ENCODE peak calls at places on chromosomes 12 and 14, in five cellular contexts. B is Peyer's patch, O is Calu3, Q is psoas muscle, K is HFFc6. C is an unnamed sample.

GRCh38 chr14:95741051-95741490 is 27.1 kb upstream of the TCL1A start:
- DNase-seq in K (no peak), Q (no peak), B (no peak), O (peak), C (no peak)

GRCh38 chr14:61508526-61508925 is 186.8 kb upstream of the HIF1A start:
- DNase-seq in O (no peak), Q (no peak), B (no peak), K (no peak), C (no peak)

GRCh38 chr12:27104546-27104945 is 22.2 kb upstream of the C12orf71 start:
- DNase-seq in B (no peak), Q (no peak), K (peak), O (no peak), C (no peak)

GRCh38 chr14:55297611-55298323 is 26.5 kb downstream of the FBXO34 start:
- DNase-seq in Q (no peak), K (no peak), O (peak), B (no peak), C (no peak)

GRCh38 chr12:95004610-95005009 is 1.1 kb upstream of the NDUFA12 start:
- DNase-seq in K (no peak), Q (no peak), B (no peak), O (no peak), C (no peak)

GRCh38 chr12:23084236-23084995 is 459.4 kb downstream of the ETNK1 start:
- DNase-seq in O (peak), K (peak), B (no peak), Q (no peak), C (no peak)

GRCh38 chr14:95294834-95295599 is 24.7 kb downstream of the CLMN start:
- DNase-seq in O (peak), B (no peak), K (no peak), Q (no peak), C (no peak)

GRCh38 chr14:78530078-78530477 is 359.9 kb downstream of the NRXN3 start:
- DNase-seq in Q (no peak), O (peak), B (no peak), K (no peak), C (no peak)

GRCh38 chr12:65302891-65303290 is 24.4 kb downstream of the MSRB3 start:
- DNase-seq in O (no peak), B (no peak), K (no peak), Q (no peak), C (no peak)

GRCh38 chr12:51683763-51684357 is 92.8 kb downstream of the SCN8A start:
- DNase-seq in K (peak), O (no peak), B (no peak), Q (no peak), C (no peak)

GRCh38 chr14:68977137-68977740 is 1.9 kb downstream of the ACTN1 start:
- DNase-seq in O (no peak), B (no peak), Q (no peak), K (no peak), C (no peak)

GRCh38 chr14:28515571-28515970 is 251.0 kb upstream of the FOXG1 start:
- DNase-seq in B (no peak), K (no peak), O (no peak), Q (no peak), C (no peak)

GRCh38 chr12:42946776-42947435 is 357.4 kb upstream of the PRICKLE1 start:
- DNase-seq in B (no peak), Q (no peak), O (no peak), K (no peak), C (no peak)

GRCh38 chr12:48080821-48081220 is 25.1 kb downstream of the SENP1 start:
- DNase-seq in B (no peak), Q (no peak), O (no peak), K (no peak), C (no peak)

GRCh38 chr12:40793471-40793870 is 101.2 kb downstream of the CNTN1 start:
- DNase-seq in K (no peak), O (no peak), Q (no peak), B (no peak), C (no peak)

GRCh38 chr12:107296681-107297086 is 203.3 kb upstream of the CRY1 start:
- DNase-seq in Q (no peak), B (no peak), K (no peak), O (no peak), C (no peak)

GRCh38 chr12:124497658-124498057 is 69.8 kb downstream of the NCOR2 start:
- DNase-seq in Q (peak), O (no peak), B (no peak), K (peak), C (no peak)

GRCh38 chr12:79547044-79547734 is 143.6 kb downstream of the PAWR start:
- DNase-seq in O (peak), K (peak), Q (no peak), B (no peak), C (no peak)

GRCh38 chr12:56590237-56590830 is 39.8 kb downstream of the BAZ2A start:
- DNase-seq in Q (no peak), B (no peak), O (no peak), K (peak), C (no peak)
- TF ChIP-seq CTCF in Q (no peak), B (peak), O (peak), K (peak), C (peak)

DNA sequence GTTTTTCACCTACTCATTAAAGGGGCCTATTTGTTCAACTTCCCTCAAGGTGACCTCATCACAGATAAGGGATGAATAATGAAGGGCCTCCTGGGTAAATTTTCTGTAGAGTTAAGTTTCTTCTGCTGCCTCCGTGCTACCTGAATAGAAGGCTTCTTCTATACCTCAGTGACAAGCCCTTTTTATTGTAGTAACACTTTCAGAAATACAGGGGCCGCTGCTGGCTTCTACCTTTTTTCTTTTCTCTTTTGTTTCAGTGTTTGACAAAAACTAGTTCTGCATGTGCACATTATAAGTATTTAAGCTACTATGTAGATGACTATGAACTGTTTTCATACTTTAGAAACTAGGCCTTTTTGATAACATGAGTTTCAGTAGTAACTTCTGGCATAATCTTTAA is 207.0 kb downstream of the NAV3 start:
- DNase-seq in O (no peak), K (no peak), Q (no peak), B (no peak), C (no peak)
- TF ChIP-seq CTCF in O (no peak), K (no peak), Q (no peak), B (no peak), C (no peak)

DNA sequence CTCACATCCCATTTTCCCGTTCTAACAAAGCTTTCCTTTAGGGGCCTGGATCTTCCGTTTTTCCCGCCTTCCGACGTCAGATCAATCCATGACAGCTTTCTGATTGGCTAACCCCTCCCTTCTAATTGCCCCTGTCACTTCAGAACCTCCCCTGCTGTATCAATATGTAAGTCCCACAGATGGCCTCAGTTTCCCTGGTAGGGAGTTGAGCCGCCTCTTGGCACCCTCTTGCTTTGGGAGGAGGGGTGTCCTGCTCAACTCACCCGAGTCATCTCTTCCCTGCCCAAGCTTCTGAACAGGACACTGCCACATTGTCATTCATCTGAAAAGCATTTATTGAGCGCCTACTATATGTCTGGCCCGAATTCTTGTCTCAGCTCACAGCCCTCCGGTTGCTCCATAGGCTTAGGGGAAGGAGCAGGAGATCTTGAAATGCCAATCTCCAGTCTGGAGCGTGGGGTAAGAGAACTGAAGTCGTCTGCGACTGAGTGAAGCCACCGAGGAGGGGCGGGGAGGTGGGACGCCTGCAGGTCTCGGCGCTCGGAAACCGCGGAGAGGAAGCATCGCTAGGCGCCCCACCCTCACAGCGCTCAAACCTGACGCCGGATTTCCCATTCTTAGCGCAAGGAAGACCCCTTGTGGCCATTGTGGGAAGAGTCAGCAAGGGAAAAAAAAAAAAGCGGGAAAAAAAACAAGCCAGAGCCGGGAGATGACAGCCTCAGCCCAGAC is 28.0 kb upstream of the SMUG1 start:
- DNase-seq in B (peak), K (peak), O (peak), Q (peak), C (peak)
- TF ChIP-seq CTCF in B (peak), K (peak), O (peak), Q (peak), C (peak)

GRCh38 chr12:68403711-68404110 is 71.5 kb upstream of the MDM1 start:
- DNase-seq in B (no peak), Q (no peak), O (no peak), K (no peak), C (no peak)

GRCh38 chr12:68403296-68403695 is 71.1 kb upstream of the MDM1 start:
- DNase-seq in K (no peak), O (no peak), Q (no peak), B (no peak), C (no peak)

GRCh38 chr12:68405292-68405900 is 73.2 kb upstream of the MDM1 start:
- DNase-seq in K (no peak), O (no peak), Q (no peak), B (no peak), C (no peak)

GRCh38 chr12:68402422-68402821 is 70.3 kb upstream of the MDM1 start:
- DNase-seq in B (no peak), K (no peak), Q (no peak), O (no peak), C (no peak)

DNA sequence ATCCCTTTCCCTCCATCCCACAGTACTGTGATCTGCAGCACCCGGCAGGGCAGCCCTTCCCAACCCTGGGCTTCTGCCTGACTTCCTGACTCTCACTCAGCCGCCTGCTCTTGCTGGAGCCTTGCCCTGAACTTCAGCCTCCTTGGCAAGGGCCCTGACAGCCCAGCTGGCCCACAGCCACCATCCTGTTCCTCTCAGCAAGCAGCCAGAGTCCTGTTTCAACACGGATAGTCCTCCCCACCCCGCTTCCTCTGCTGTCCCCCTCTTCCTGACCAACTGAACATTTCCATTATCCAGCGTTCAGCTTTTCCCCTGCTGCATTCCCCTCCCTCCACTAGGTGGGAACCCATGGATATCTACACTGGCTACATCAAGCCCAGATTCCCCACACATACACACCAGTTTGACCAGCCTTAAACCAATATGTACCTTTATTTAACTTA is 74.0 kb upstream of the MDM1 start:
- DNase-seq in K (peak), B (peak), O (peak), Q (peak), C (no peak)
- TF ChIP-seq CTCF in K (peak), B (peak), O (no peak), Q (peak), C (no peak)

DNA sequence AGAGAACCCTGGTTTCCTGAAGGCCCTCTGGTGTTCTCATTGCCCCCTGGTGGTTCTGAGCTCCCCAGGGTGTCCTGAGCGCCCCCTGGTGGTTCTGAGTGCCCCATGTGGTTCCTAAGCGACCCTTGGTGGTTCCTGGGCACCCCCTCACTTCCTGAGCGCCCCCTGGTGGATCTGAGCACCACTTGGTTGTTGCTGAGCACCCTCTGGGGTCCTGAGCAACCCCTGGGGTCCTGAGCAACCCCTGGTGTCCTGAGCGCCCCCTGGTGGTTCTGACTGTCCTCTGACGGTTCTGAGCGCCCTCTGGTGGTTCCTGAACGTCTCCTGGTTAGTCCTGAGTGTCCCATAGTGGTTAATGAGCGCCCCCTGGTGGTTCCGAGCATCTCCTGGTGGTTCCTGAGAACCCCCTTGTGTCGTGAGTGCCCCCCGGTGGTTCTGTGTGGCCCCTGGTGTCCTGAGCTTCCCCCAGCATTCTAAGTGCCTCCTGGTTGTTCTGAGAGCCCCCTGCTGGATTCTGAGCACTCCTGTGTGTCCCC is 568.3 kb downstream of the TMEM121 start:
- DNase-seq in B (no peak), Q (no peak), K (no peak), O (peak), C (peak)
- TF ChIP-seq CTCF in B (no peak), Q (no peak), K (no peak), O (no peak), C (no peak)

GRCh38 chr14:92880851-92881250 is 42.1 kb upstream of the CHGA start:
- DNase-seq in Q (no peak), K (peak), B (no peak), O (peak), C (no peak)
- TF ChIP-seq CTCF in Q (no peak), K (peak), B (peak), O (peak), C (no peak)

DNA sequence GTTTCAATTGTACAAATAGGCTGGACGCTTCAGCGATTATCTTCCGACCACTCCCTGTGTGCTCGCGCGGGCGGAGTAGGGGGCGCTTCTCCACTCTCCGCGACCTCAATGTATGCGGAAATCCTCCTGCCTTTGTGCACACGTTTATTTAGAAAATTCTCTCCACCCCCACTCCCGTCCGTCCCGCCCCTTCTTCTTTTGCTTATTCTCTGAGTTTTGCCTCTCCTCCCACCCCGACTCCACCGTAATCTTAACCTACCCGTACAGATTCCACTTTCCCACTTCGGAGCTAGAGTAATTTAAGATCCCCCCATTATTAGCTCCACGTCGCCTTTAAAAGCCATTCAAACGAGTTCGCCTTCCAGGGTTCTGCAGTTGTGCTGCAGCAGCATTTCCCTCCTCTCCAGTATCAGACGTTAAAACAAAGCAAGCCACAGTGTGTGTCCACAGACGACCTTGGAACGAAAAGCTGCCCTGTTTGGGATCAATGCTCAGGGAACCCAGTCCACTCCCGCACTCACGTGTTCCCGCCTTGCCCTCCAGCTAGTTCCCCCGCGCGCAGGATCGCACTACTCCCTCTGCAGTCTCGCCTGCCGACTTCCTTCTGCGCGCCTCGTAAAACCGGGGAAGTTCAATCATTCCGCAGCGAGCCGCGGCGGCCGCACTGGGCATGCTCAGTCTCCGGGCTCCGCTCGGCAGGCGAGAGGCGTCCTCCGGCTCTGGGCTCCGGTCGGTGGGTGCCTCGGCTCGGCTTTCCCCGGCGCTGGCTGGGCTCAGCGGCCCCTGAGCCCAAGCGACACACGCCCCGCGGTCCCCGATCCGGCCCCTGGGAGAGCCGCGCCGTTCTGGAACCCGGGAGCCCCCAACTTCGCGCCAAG is at the start of gene ANO6:
- DNase-seq in Q (peak), K (peak), O (peak), B (peak), C (peak)
- TF ChIP-seq CTCF in Q (no peak), K (peak), O (no peak), B (no peak), C (no peak)

GRCh38 chr12:69886715-69887114 is 61.7 kb downstream of the MYRFL start:
- DNase-seq in K (no peak), O (no peak), B (no peak), Q (no peak), C (no peak)
- TF ChIP-seq CTCF in K (no peak), O (no peak), B (no peak), Q (no peak), C (no peak)

GRCh38 chr12:6752181-6752930 is 585 bp downstream of the MLF2 start:
- DNase-seq in O (no peak), K (peak), Q (no peak), B (peak), C (no peak)

GRCh38 chr12:6751767-6752166 is 1.2 kb downstream of the MLF2 start:
- DNase-seq in Q (no peak), O (no peak), B (no peak), K (no peak), C (no peak)

GRCh38 chr12:6754406-6754805 is 1.5 kb upstream of the MLF2 start:
- DNase-seq in Q (no peak), O (no peak), K (no peak), B (no peak), C (no peak)

GRCh38 chr12:6752931-6753771 is at the start of gene MLF2:
- DNase-seq in O (peak), K (peak), Q (peak), B (peak), C (peak)

GRCh38 chr12:6753772-6754356 is 923 bp upstream of the MLF2 start:
- DNase-seq in Q (no peak), B (no peak), K (no peak), O (no peak), C (no peak)
- TF ChIP-seq CTCF in Q (no peak), B (peak), K (peak), O (no peak), C (peak)

C was measured in natural killer cell.